ENCODE peak calls at places on chromosomes 12 and 14, in eight cellular contexts. W is NT2/D1; X is H4; L is NCI-H1436; B is cardiac fibroblast; M is SW480; T is neural crest cell; Q is activated T-helper 1 cell treated with anti-CD3 and anti-CD28 coated beads, Interleukin-12 subunit alpha, Interleukin-12 subunit beta, Interleukin-2, Interleukin-4 antibody, amounts not matched to agents 30 ng/mL and 10 ng/mL and 1 ng/mL, durations not matched to agents 14 hours and 24 hours and 36 hours. I is an unnamed sample.

GRCh38 chr14:23056956-23057756 is at the start of gene CDH24:
- DNase-seq in T (peak), M (peak), L (no peak), Q (peak), B (peak), W (no peak), X (peak), I (peak)

GRCh38 chr14:105601360-105602242 is 75.2 kb downstream of the TMEM121 start:
- DNase-seq in L (no peak), X (no peak), Q (no peak), T (no peak), B (no peak), W (no peak), M (no peak), I (no peak)

GRCh38 chr12:232731-233614 is 19.0 kb upstream of the SLC6A12 start:
- DNase-seq in X (no peak), M (no peak), L (no peak), B (no peak), T (no peak), Q (no peak), W (no peak), I (no peak)

GRCh38 chr12:70756118-70756517 is 118.9 kb upstream of the PTPRB start:
- DNase-seq in Q (no peak), L (no peak), X (peak), W (no peak), M (no peak), B (peak), T (no peak), I (peak)

GRCh38 chr12:90909069-90909676 is 45.8 kb downstream of the CCER1 start:
- DNase-seq in L (peak), T (peak), B (peak), M (peak), X (peak), Q (no peak), W (peak), I (peak)

GRCh38 chr14:35883677-35884293 is 57.6 kb downstream of the BRMS1L start:
- DNase-seq in L (peak), M (peak), W (no peak), B (peak), T (peak), X (peak), Q (no peak), I (peak)

GRCh38 chr12:47768323-47768811 is 4.7 kb upstream of the SLC48A1 start:
- DNase-seq in W (peak), B (no peak), X (no peak), L (no peak), M (peak), Q (no peak), T (no peak), I (peak)

GRCh38 chr12:115813256-115813655 is 464.2 kb downstream of the MED13L start:
- DNase-seq in Q (no peak), X (no peak), B (no peak), L (no peak), M (no peak), T (no peak), W (no peak), I (no peak)

GRCh38 chr14:31926652-31927347 is 150.3 kb upstream of the ARHGAP5 start:
- DNase-seq in L (no peak), T (no peak), M (no peak), B (no peak), Q (no peak), X (no peak), W (no peak), I (no peak)

GRCh38 chr14:23021479-23021878 is 11.5 kb upstream of the C14orf93 start:
- DNase-seq in T (no peak), L (no peak), W (no peak), B (no peak), X (no peak), M (no peak), Q (no peak), I (peak)

GRCh38 chr12:124738636-124739467 is 124.8 kb downstream of the SCARB1 start:
- DNase-seq in T (peak), X (no peak), L (no peak), B (peak), W (no peak), M (peak), Q (no peak), I (no peak)

GRCh38 chr12:64318605-64319004 is 72.0 kb downstream of the C12orf56 start:
- DNase-seq in Q (no peak), L (no peak), T (peak), X (no peak), B (peak), M (no peak), W (peak), I (peak)

GRCh38 chr12:53595212-53595611 is 31.0 kb downstream of the ATF7 start:
- DNase-seq in L (no peak), T (no peak), X (no peak), B (peak), W (no peak), Q (no peak), M (no peak), I (no peak)

GRCh38 chr12:116534341-116535121 is 24.6 kb upstream of the MAP1LC3B2 start:
- DNase-seq in M (peak), Q (no peak), L (no peak), W (no peak), X (no peak), T (no peak), B (no peak), I (peak)

GRCh38 chr14:51816031-51816430 is 44.4 kb upstream of the GNG2 start:
- DNase-seq in L (peak), W (no peak), B (no peak), X (no peak), Q (no peak), T (no peak), M (no peak), I (no peak)

GRCh38 chr12:114294303-114294685 is 111.7 kb downstream of the TBX5 start:
- DNase-seq in B (no peak), W (no peak), M (no peak), T (no peak), L (no peak), Q (no peak), X (no peak), I (no peak)

GRCh38 chr12:119718141-119718540 is 50.2 kb downstream of the PRKAB1 start:
- DNase-seq in L (no peak), X (no peak), Q (no peak), W (no peak), M (no peak), B (no peak), T (no peak), I (no peak)

GRCh38 chr14:77641534-77642341 is 25.3 kb upstream of the SPTLC2 start:
- DNase-seq in L (no peak), W (no peak), X (no peak), M (no peak), T (no peak), Q (peak), B (peak), I (peak)

GRCh38 chr12:43988838-43989560 is 153.1 kb downstream of the TMEM117 start:
- DNase-seq in T (no peak), B (no peak), X (no peak), Q (no peak), M (peak), L (no peak), W (no peak), I (no peak)

GRCh38 chr12:29759950-29760349 is 23.8 kb downstream of the TMTC1 start:
- DNase-seq in Q (no peak), W (no peak), L (no peak), M (no peak), X (no peak), T (no peak), B (no peak), I (no peak)

GRCh38 chr14:105087963-105088811 is 23.0 kb upstream of the GPR132 start:
- DNase-seq in X (no peak), L (peak), T (peak), Q (peak), B (peak), M (peak), W (no peak), I (no peak)

GRCh38 chr12:53105712-53106439 is 2.6 kb downstream of the SOAT2 start:
- DNase-seq in M (no peak), W (no peak), X (no peak), B (no peak), Q (no peak), T (no peak), L (no peak), I (no peak)

GRCh38 chr12:131242741-131243496 is 289.2 kb downstream of the ADGRD1 start:
- DNase-seq in T (peak), B (no peak), X (no peak), Q (no peak), W (peak), M (peak), L (no peak), I (peak)

GRCh38 chr12:67651380-67651695 is 2.8 kb downstream of the DYRK2 start:
- DNase-seq in T (no peak), L (no peak), X (peak), Q (peak), B (peak), W (no peak), M (peak), I (peak)

GRCh38 chr14:76901171-76902055 is 75.2 kb downstream of the LRRC74A start:
- DNase-seq in B (peak), T (no peak), X (no peak), L (no peak), W (no peak), M (no peak), Q (no peak), I (no peak)

I was measured in A673.